ENCODE peak calls at places on chromosome 13, in ten cellular contexts. A, P, Q, X, Z, F, M, H, G and B are unnamed samples.

GRCh38 chr13:80361883-80362327 is 21.0 kb upstream of the SPRY2 start:
- DNase-seq in G (peak; percentile 75), A (peak; percentile 63), F (peak; percentile 83), P (no peak), Q (no peak), M (peak; percentile 5), X (no peak), Z (no peak), H (no peak), B (no peak)

GRCh38 chr13:83221256-83221655 is 661.0 kb downstream of the SLITRK1 start:
- DNase-seq in P (no peak), A (no peak), H (no peak), Q (no peak), F (peak; percentile 32), G (peak; percentile 0), M (no peak), Z (no peak), X (no peak), B (no peak)

GRCh38 chr13:29543230-29544215 is 52.0 kb downstream of the SLC7A1 start:
- DNase-seq in H (peak; percentile 85), P (no peak), Z (peak; percentile 17), M (no peak), G (peak; percentile 24), Q (no peak), A (no peak), X (no peak), F (no peak), B (no peak)

GRCh38 chr13:53240316-53240715 is 211.7 kb downstream of the OLFM4 start:
- DNase-seq in A (no peak), X (no peak), H (no peak), F (no peak), M (peak; percentile 59), Z (no peak), G (no peak), P (no peak), Q (no peak), B (no peak)

GRCh38 chr13:44932171-44932849 is 57.0 kb downstream of the NUFIP1 start:
- DNase-seq in P (no peak), Q (no peak), F (no peak), G (no peak), X (no peak), M (no peak), A (no peak), H (no peak), Z (no peak), B (no peak)

GRCh38 chr13:80690208-80690607 is 349.3 kb upstream of the SPRY2 start:
- DNase-seq in X (no peak), P (no peak), G (no peak), H (no peak), Z (no peak), F (no peak), M (no peak), A (no peak), Q (no peak), B (no peak)

GRCh38 chr13:26785845-26786630 is 25.5 kb upstream of the GPR12 start:
- DNase-seq in P (no peak), G (no peak), M (peak; percentile 25), X (peak; percentile 79), Z (peak; percentile 16), F (no peak), H (peak; percentile 70), A (peak; percentile 56), Q (no peak), B (no peak)

GRCh38 chr13:107266657-107267056 is 698.7 kb upstream of the ARGLU1 start:
- DNase-seq in M (no peak), P (no peak), Z (no peak), H (no peak), Q (no peak), A (no peak), F (no peak), X (no peak), G (no peak), B (no peak)

GRCh38 chr13:106455777-106456176 is 79.7 kb downstream of the EFNB2 start:
- DNase-seq in F (no peak), P (no peak), Z (no peak), M (no peak), Q (no peak), G (no peak), X (no peak), A (no peak), H (no peak), B (no peak)

GRCh38 chr13:60147361-60147760 is 16.4 kb downstream of the DIAPH3 start:
- DNase-seq in F (no peak), H (no peak), P (no peak), A (no peak), G (no peak), M (no peak), Z (no peak), X (no peak), Q (no peak), B (no peak)

GRCh38 chr13:107365466-107366215 is 797.7 kb upstream of the ARGLU1 start:
- DNase-seq in P (no peak), M (no peak), X (no peak), H (no peak), Z (no peak), G (no peak), F (no peak), Q (no peak), A (no peak), B (peak; percentile 12)

GRCh38 chr13:76925115-76925514 is 23.2 kb upstream of the ACOD1 start:
- DNase-seq in F (no peak), Z (no peak), P (no peak), G (no peak), X (no peak), A (no peak), H (no peak), Q (no peak), M (no peak), B (no peak)

GRCh38 chr13:24680258-24680920 is at the start of gene ATP12A:
- DNase-seq in G (no peak), A (no peak), Z (no peak), H (peak; percentile 68), M (peak; percentile 79), F (peak; percentile 49), X (peak; percentile 59), P (no peak), Q (no peak), B (no peak)

GRCh38 chr13:37769078-37769477 is 100.5 kb downstream of the TRPC4 start:
- DNase-seq in A (no peak), X (no peak), M (no peak), G (peak; percentile 8), Z (no peak), H (no peak), F (no peak), Q (no peak), P (no peak), B (no peak)

GRCh38 chr13:35917252-35917941 is 213.8 kb downstream of the DCLK1 start:
- DNase-seq in A (no peak), M (peak; percentile 2), Z (no peak), P (no peak), G (no peak), F (no peak), H (no peak), Q (no peak), X (no peak), B (no peak)

GRCh38 chr13:77222909-77223308 is 104.0 kb downstream of the MYCBP2 start:
- DNase-seq in Z (no peak), Q (no peak), H (no peak), F (no peak), P (no peak), G (no peak), X (no peak), A (no peak), M (no peak), B (no peak)

GRCh38 chr13:80605007-80605406 is 264.1 kb upstream of the SPRY2 start:
- DNase-seq in F (no peak), Q (no peak), X (no peak), G (no peak), Z (no peak), A (no peak), P (no peak), M (no peak), H (no peak), B (no peak)

GRCh38 chr13:99075268-99076191 is 97.7 kb upstream of the DOCK9 start:
- DNase-seq in H (no peak), X (no peak), M (no peak), Q (no peak), F (no peak), P (no peak), A (no peak), G (no peak), Z (no peak), B (no peak)